ENCODE peak calls at places on chromosome 4, in ten cellular contexts. A is transverse colon; D is NCI-H1694; G is stimulated activated CD8-positive, alpha-beta memory T cell treated with anti-CD3 and anti-CD28 coated beads, Interleukin-4, amount 100 ng/mL, for 4 hours; Y is AG04450; Z is stimulated activated CD4-positive, alpha-beta T cell treated with anti-CD3 and anti-CD28 coated beads, Interleukin-12 subunit alpha, Interleukin-12 subunit beta, amount 100 ng/mL, for 4 hours; T is ovary; H is heart left ventricle; L is T-helper 9 cell; U is fibroblast of mammary gland. X is an unnamed sample.

GRCh38 chr4:137032242-137032641 is 500.1 kb downstream of the PCDH18 start:
- DNase-seq in U (peak; percentile 5), L (no peak), H (no peak), D (peak; percentile 95), Y (no peak), T (no peak), Z (no peak), G (no peak), A (no peak), X (no peak)

GRCh38 chr4:118770741-118771187 is 65.2 kb downstream of the SEC24D start:
- DNase-seq in Y (no peak), D (no peak), T (no peak), A (no peak), Z (no peak), G (no peak), L (no peak), U (no peak), H (no peak), X (no peak)

GRCh38 chr4:72215198-72215597 is 183.4 kb downstream of the NPFFR2 start:
- DNase-seq in Z (no peak), D (no peak), H (no peak), L (no peak), T (no peak), G (no peak), U (no peak), A (no peak), Y (no peak), X (no peak)

GRCh38 chr4:141933978-141934377 is 297.6 kb downstream of the IL15 start:
- DNase-seq in A (no peak), U (peak; percentile 1), T (no peak), L (no peak), D (no peak), H (no peak), Z (no peak), G (no peak), Y (no peak), X (no peak)

GRCh38 chr4:106058919-106059318 is 163.6 kb downstream of the NPNT start:
- DNase-seq in A (no peak), L (no peak), G (no peak), Z (no peak), Y (no peak), H (no peak), D (no peak), T (no peak), U (peak; percentile 17), X (no peak)

GRCh38 chr4:74632634-74633033 is 161.7 kb downstream of the BTC start:
- DNase-seq in H (no peak), T (no peak), Y (peak; percentile 62), G (no peak), U (peak; percentile 100), Z (peak; percentile 1), L (no peak), A (peak; percentile 24), D (no peak), X (peak; percentile 33)

GRCh38 chr4:16104520-16104919 is 20.7 kb upstream of the PROM1 start:
- DNase-seq in Z (no peak), T (no peak), L (no peak), H (no peak), G (no peak), A (no peak), Y (no peak), U (no peak), D (no peak), X (no peak)

GRCh38 chr4:151292038-151292437 is 15.1 kb downstream of the PRSS48 start:
- DNase-seq in L (no peak), Z (no peak), Y (no peak), U (no peak), T (no peak), D (no peak), H (no peak), A (no peak), G (no peak), X (no peak)

GRCh38 chr4:26573389-26573794 is 10.5 kb upstream of the TBC1D19 start:
- DNase-seq in T (no peak), Z (no peak), D (no peak), L (no peak), A (no peak), H (no peak), Y (peak; percentile 13), G (no peak), U (no peak), X (no peak)

GRCh38 chr4:61294001-61294400 is 93.9 kb downstream of the ADGRL3 start:
- DNase-seq in G (no peak), L (no peak), Z (no peak), H (no peak), T (no peak), D (no peak), U (no peak), Y (no peak), A (no peak), X (no peak)

GRCh38 chr4:151745727-151746231 is 15.0 kb downstream of the GATB start:
- DNase-seq in D (no peak), G (no peak), T (no peak), A (no peak), Y (no peak), Z (no peak), U (peak; percentile 19), H (no peak), L (no peak), X (no peak)

GRCh38 chr4:182649698-182650477 is 267.3 kb downstream of the DCTD start:
- DNase-seq in H (no peak), Y (no peak), L (no peak), A (no peak), G (no peak), Z (no peak), D (no peak), T (no peak), U (no peak), X (no peak)

GRCh38 chr4:23022032-23022431 is 329.3 kb downstream of the GBA3 start:
- DNase-seq in G (no peak), H (no peak), D (no peak), Y (no peak), U (peak; percentile 15), T (no peak), L (no peak), Z (no peak), A (no peak), X (no peak)

GRCh38 chr4:185380320-185380719 is 15.4 kb downstream of the LRP2BP start:
- DNase-seq in L (no peak), H (no peak), U (no peak), Y (no peak), A (no peak), G (no peak), Z (no peak), T (no peak), D (no peak), X (no peak)

GRCh38 chr4:107862658-107863057 is 37.9 kb downstream of the SGMS2 start:
- DNase-seq in Z (no peak), T (no peak), A (peak; percentile 14), G (no peak), H (peak; percentile 58), U (peak; percentile 86), D (no peak), L (no peak), Y (no peak), X (no peak)

GRCh38 chr4:184459413-184459812 is 14.9 kb downstream of the IRF2 start:
- DNase-seq in Z (no peak), T (no peak), G (no peak), D (no peak), A (no peak), U (peak; percentile 74), Y (no peak), L (no peak), H (no peak), X (no peak)

GRCh38 chr4:174604198-174604597 is 81.9 kb upstream of the HPGD start:
- DNase-seq in T (no peak), A (no peak), Z (no peak), G (no peak), L (no peak), U (peak; percentile 71), Y (no peak), D (no peak), H (no peak), X (no peak)

GRCh38 chr4:137394000-137394399 is 138.3 kb downstream of the PCDH18 start:
- DNase-seq in G (no peak), Z (no peak), A (no peak), L (no peak), H (no peak), U (peak; percentile 74), Y (no peak), D (no peak), T (no peak), X (no peak)

GRCh38 chr4:1871471-1872021 is 353 bp downstream of the NSD2 start:
- DNase-seq in Z (no peak), L (no peak), U (no peak), H (peak; percentile 40), T (no peak), A (peak; percentile 35), G (no peak), Y (no peak), D (no peak), X (peak; percentile 75)

GRCh38 chr4:38802561-38803355 is 1.8 kb downstream of the TLR1 start:
- DNase-seq in D (no peak), A (no peak), H (no peak), L (no peak), Z (no peak), G (no peak), Y (no peak), T (no peak), U (no peak), X (no peak)

GRCh38 chr4:57404463-57404862 is 294.3 kb upstream of the IGFBP7 start:
- DNase-seq in T (no peak), L (no peak), Y (no peak), A (no peak), D (no peak), U (no peak), G (no peak), Z (no peak), H (no peak), X (no peak)

GRCh38 chr4:102363033-102363432 is 17.8 kb upstream of the SLC39A8 start:
- DNase-seq in H (no peak), A (peak; percentile 11), L (no peak), T (no peak), D (no peak), Z (no peak), G (no peak), Y (no peak), U (no peak), X (peak; percentile 38)

GRCh38 chr4:33334416-33334815 is 2614.2 kb downstream of the PCDH7 start:
- DNase-seq in Z (no peak), Y (no peak), T (no peak), G (no peak), D (no peak), L (no peak), U (no peak), H (no peak), A (no peak), X (no peak)

GRCh38 chr4:8592366-8593267 is at the start of gene CPZ:
- DNase-seq in T (peak; percentile 83), Y (no peak), H (no peak), U (peak; percentile 20), G (no peak), D (no peak), Z (no peak), A (no peak), L (no peak), X (peak; percentile 37)

GRCh38 chr4:148831945-148832344 is 389.7 kb upstream of the NR3C2 start:
- DNase-seq in T (no peak), Z (no peak), Y (peak; percentile 30), L (no peak), A (no peak), H (no peak), U (peak; percentile 95), D (no peak), G (no peak), X (no peak)

GRCh38 chr4:9745782-9746181 is 35.7 kb upstream of the DRD5 start:
- DNase-seq in H (no peak), Y (no peak), L (no peak), D (no peak), U (no peak), T (no peak), A (no peak), Z (no peak), G (no peak), X (no peak)

GRCh38 chr4:40992472-40993298 is 221.7 kb downstream of the APBB2 start:
- DNase-seq in G (no peak), U (peak; percentile 92), Y (no peak), T (no peak), L (no peak), Z (no peak), D (no peak), A (no peak), H (no peak), X (no peak)

GRCh38 chr4:123536225-123536624 is 139.6 kb downstream of the SPRY1 start:
- DNase-seq in T (no peak), G (no peak), L (no peak), Y (no peak), H (no peak), Z (no peak), D (no peak), U (no peak), A (no peak), X (no peak)

X was measured in mucosa of descending colon.